ENCODE peak calls at places on chromosomes 6 and 20, in seven cellular contexts. P is HT1080, U is anterior cingulate cortex, Z is activated T-cell treated with anti-CD3 and anti-CD28 coated beads for 1 hour, W is putamen, N is ACHN, X is colonic mucosa. G is an unnamed sample.

GRCh38 chr20:20209684-20210083 is 157.4 kb downstream of the CFAP61 start:
- DNase-seq in W (no peak), X (no peak), Z (no peak), N (no peak), U (no peak), P (no peak), G (no peak)

GRCh38 chr6:137866914-137867684 is at the start of gene TNFAIP3:
- DNase-seq in X (peak), P (peak), U (peak), W (peak), N (peak), Z (peak), G (peak)

GRCh38 chr20:43349841-43350240 is 107.9 kb upstream of the SRSF6 start:
- DNase-seq in P (no peak), U (no peak), Z (no peak), W (no peak), N (no peak), X (no peak), G (no peak)

GRCh38 chr6:11054722-11055121 is 10.6 kb upstream of the ELOVL2 start:
- DNase-seq in X (no peak), U (no peak), N (no peak), Z (no peak), W (no peak), P (no peak), G (no peak)

GRCh38 chr6:7311920-7312615 is 931 bp downstream of the SSR1 start:
- DNase-seq in Z (no peak), W (no peak), X (no peak), U (no peak), P (no peak), N (no peak), G (no peak)

GRCh38 chr6:13794184-13794583 is 20.2 kb downstream of the MCUR1 start:
- DNase-seq in P (peak), Z (no peak), N (peak), X (no peak), U (no peak), W (no peak), G (no peak)

GRCh38 chr6:40717411-40718057 is 130.4 kb upstream of the LRFN2 start:
- DNase-seq in W (no peak), X (no peak), Z (no peak), N (no peak), U (no peak), P (no peak), G (no peak)

GRCh38 chr6:35599761-35600658 is 87.3 kb upstream of the TULP1 start:
- DNase-seq in N (no peak), Z (no peak), U (no peak), P (no peak), X (no peak), W (no peak), G (no peak)

GRCh38 chr20:61629361-61630239 is 377.5 kb downstream of the CDH4 start:
- DNase-seq in X (no peak), P (peak), N (no peak), U (no peak), W (no peak), Z (no peak), G (no peak)

GRCh38 chr20:46348972-46349741 is 40.9 kb upstream of the CDH22 start:
- DNase-seq in N (peak), X (peak), W (peak), U (peak), Z (peak), P (no peak), G (peak)

GRCh38 chr6:29620629-29621028 is 12.4 kb downstream of the GABBR1 start:
- DNase-seq in U (no peak), Z (no peak), W (peak), X (no peak), N (no peak), P (no peak), G (no peak)

GRCh38 chr20:63327229-63327745 is 33.9 kb downstream of the CHRNA4 start:
- DNase-seq in U (no peak), Z (no peak), X (no peak), N (no peak), P (no peak), W (no peak), G (no peak)

GRCh38 chr6:41416165-41416837 is 80.9 kb downstream of the NCR2 start:
- DNase-seq in Z (no peak), W (no peak), N (no peak), U (no peak), X (no peak), P (no peak), G (no peak)

GRCh38 chr20:36538026-36538764 is 3.1 kb upstream of the MYL9 start:
- DNase-seq in Z (no peak), X (no peak), N (no peak), U (no peak), P (no peak), W (no peak), G (no peak)

GRCh38 chr6:139369568-139370046 is 4.8 kb downstream of the CITED2 start:
- DNase-seq in Z (no peak), P (peak), N (peak), W (peak), U (no peak), X (no peak), G (no peak)

GRCh38 chr20:24146231-24146634 is 157.7 kb upstream of the GGTLC1 start:
- DNase-seq in W (no peak), U (no peak), X (no peak), N (no peak), Z (no peak), P (no peak), G (no peak)

GRCh38 chr20:61515922-61516321 is 263.9 kb downstream of the CDH4 start:
- DNase-seq in P (no peak), X (no peak), U (no peak), W (no peak), N (no peak), Z (no peak), G (no peak)

GRCh38 chr6:44105146-44105545 is 22.1 kb downstream of the MRPL14 start:
- DNase-seq in P (no peak), U (no peak), X (no peak), Z (no peak), W (no peak), N (no peak), G (no peak)

GRCh38 chr6:12955996-12956395 is 239.4 kb downstream of the PHACTR1 start:
- DNase-seq in N (no peak), P (no peak), U (no peak), Z (no peak), W (no peak), X (no peak), G (no peak)

GRCh38 chr20:8519887-8520286 is 387.8 kb downstream of the PLCB1 start:
- DNase-seq in Z (no peak), P (no peak), W (no peak), U (no peak), N (no peak), X (no peak), G (no peak)

GRCh38 chr20:62587757-62588402 is 54.4 kb upstream of the SLCO4A1 start:
- DNase-seq in X (no peak), N (peak), Z (no peak), P (peak), U (no peak), W (no peak), G (no peak)

GRCh38 chr20:47389867-47390347 is 33.4 kb upstream of the ZMYND8 start:
- DNase-seq in P (peak), U (no peak), N (no peak), Z (no peak), X (no peak), W (no peak), G (no peak)

GRCh38 chr6:156279306-156279969 is 497.7 kb upstream of the ARID1B start:
- DNase-seq in W (no peak), N (no peak), U (no peak), X (no peak), Z (no peak), P (no peak), G (no peak)

GRCh38 chr20:15455279-15455678 is 1117.9 kb upstream of the FLRT3 start:
- DNase-seq in W (no peak), N (no peak), P (no peak), X (no peak), Z (no peak), U (no peak), G (no peak)

G was measured in T follicular helper cell.